ENCODE peak calls at places on chromosomes 4 and X, in four cellular contexts. Q, B, O and R are unnamed samples.

GRCh38 chr4:88952081-88952480 is 104.9 kb downstream of the FAM13A start:
- DNase-seq in Q (no peak), O (no peak), B (no peak), R (no peak)

GRCh38 chr4:139704915-139705485 is 39.4 kb downstream of the MGST2 start:
- DNase-seq in B (no peak), Q (no peak), O (peak), R (no peak)

GRCh38 chr4:169031392-169031791 is 21.3 kb upstream of the CBR4 start:
- DNase-seq in O (no peak), Q (no peak), B (no peak), R (no peak)

GRCh38 chr4:60655356-60655755 is 544.8 kb upstream of the ADGRL3 start:
- DNase-seq in B (no peak), Q (no peak), O (no peak), R (no peak)

GRCh38 chr4:145279122-145279960 is 99.0 kb upstream of the OTUD4 start:
- DNase-seq in B (no peak), Q (peak), O (no peak), R (no peak)

GRCh38 chrX:110746014-110746413 is 49.6 kb downstream of the CHRDL1 start:
- DNase-seq in Q (no peak), O (no peak), B (no peak), R (no peak)

GRCh38 chr4:62454535-62454934 is 1254.4 kb downstream of the ADGRL3 start:
- DNase-seq in O (no peak), Q (no peak), B (no peak), R (no peak)

GRCh38 chrX:79140731-79141130 is 3.8 kb upstream of the GPR174 start:
- DNase-seq in B (no peak), Q (no peak), O (no peak), R (no peak)